ENCODE peak calls at places on chromosome 20, in ten cellular contexts. U, M, B, W, T, P, K, E, J and D are unnamed samples.

GRCh38 chr20:52127309-52127708 is 64.3 kb downstream of the ZFP64 start:
- DNase-seq in U (no peak), M (no peak), B (peak; percentile 77), W (peak; percentile 3), T (no peak), P (no peak), K (no peak), E (no peak), J (no peak), D (no peak)

GRCh38 chr20:438581-439469 is 23.5 kb downstream of the TBC1D20 start:
- DNase-seq in U (no peak), M (no peak), B (peak; percentile 80), W (peak; percentile 28), T (peak; percentile 55), P (no peak), K (no peak), E (no peak), J (no peak), D (peak; percentile 43)

GRCh38 chr20:44166477-44166876 is 20.5 kb downstream of the JPH2 start:
- DNase-seq in U (peak; percentile 64), M (no peak), B (no peak), W (no peak), T (no peak), P (no peak), K (peak; percentile 82), E (peak; percentile 18), J (no peak), D (no peak)

GRCh38 chr20:16580127-16580526 is 6.9 kb upstream of the KIF16B start:
- DNase-seq in U (no peak), M (no peak), B (no peak), W (no peak), T (no peak), P (no peak), K (peak; percentile 93), E (peak; percentile 64), J (peak; percentile 76), D (no peak)

GRCh38 chr20:2697768-2698167 is 5.2 kb downstream of the EBF4 start:
- DNase-seq in U (no peak), M (no peak), B (no peak), W (no peak), T (no peak), P (no peak), K (no peak), E (no peak), J (no peak), D (no peak)

GRCh38 chr20:34639755-34640222 is 37.1 kb downstream of the PIGU start:
- DNase-seq in U (no peak), M (no peak), B (no peak), W (no peak), T (no peak), P (no peak), K (peak; percentile 1), E (peak; percentile 69), J (no peak), D (no peak)

GRCh38 chr20:53129557-53129956 is 157.4 kb downstream of the TSHZ2 start:
- DNase-seq in U (no peak), M (no peak), B (no peak), W (no peak), T (no peak), P (no peak), K (no peak), E (no peak), J (no peak), D (no peak)

GRCh38 chr20:22795897-22796296 is 211.5 kb upstream of the FOXA2 start:
- DNase-seq in U (peak; percentile 55), M (no peak), B (no peak), W (no peak), T (no peak), P (no peak), K (peak; percentile 97), E (peak; percentile 97), J (peak; percentile 87), D (no peak)

GRCh38 chr20:48986899-48987298 is 59.2 kb upstream of the CSE1L start:
- DNase-seq in U (no peak), M (no peak), B (peak; percentile 3), W (no peak), T (no peak), P (no peak), K (peak; percentile 49), E (peak; percentile 12), J (no peak), D (no peak)

GRCh38 chr20:39019805-39020325 is 57.7 kb downstream of the DHX35 start:
- DNase-seq in U (no peak), M (no peak), B (no peak), W (no peak), T (peak; percentile 89), P (no peak), K (peak; percentile 25), E (peak; percentile 41), J (peak; percentile 5), D (no peak)

GRCh38 chr20:45545754-45546453 is 1.3 kb downstream of the EPPIN start:
- DNase-seq in U (no peak), M (no peak), B (no peak), W (peak; percentile 5), T (peak; percentile 3), P (no peak), K (peak; percentile 67), E (peak; percentile 55), J (peak; percentile 33), D (no peak)
- TF ChIP-seq CTCF in U (peak; percentile 23), M (peak; percentile 67), B (no peak), W (peak; percentile 57), T (peak; percentile 11), P (peak; percentile 34), K (peak; percentile 76), E (peak; percentile 50), J (peak; percentile 46), D (no peak)

DNA sequence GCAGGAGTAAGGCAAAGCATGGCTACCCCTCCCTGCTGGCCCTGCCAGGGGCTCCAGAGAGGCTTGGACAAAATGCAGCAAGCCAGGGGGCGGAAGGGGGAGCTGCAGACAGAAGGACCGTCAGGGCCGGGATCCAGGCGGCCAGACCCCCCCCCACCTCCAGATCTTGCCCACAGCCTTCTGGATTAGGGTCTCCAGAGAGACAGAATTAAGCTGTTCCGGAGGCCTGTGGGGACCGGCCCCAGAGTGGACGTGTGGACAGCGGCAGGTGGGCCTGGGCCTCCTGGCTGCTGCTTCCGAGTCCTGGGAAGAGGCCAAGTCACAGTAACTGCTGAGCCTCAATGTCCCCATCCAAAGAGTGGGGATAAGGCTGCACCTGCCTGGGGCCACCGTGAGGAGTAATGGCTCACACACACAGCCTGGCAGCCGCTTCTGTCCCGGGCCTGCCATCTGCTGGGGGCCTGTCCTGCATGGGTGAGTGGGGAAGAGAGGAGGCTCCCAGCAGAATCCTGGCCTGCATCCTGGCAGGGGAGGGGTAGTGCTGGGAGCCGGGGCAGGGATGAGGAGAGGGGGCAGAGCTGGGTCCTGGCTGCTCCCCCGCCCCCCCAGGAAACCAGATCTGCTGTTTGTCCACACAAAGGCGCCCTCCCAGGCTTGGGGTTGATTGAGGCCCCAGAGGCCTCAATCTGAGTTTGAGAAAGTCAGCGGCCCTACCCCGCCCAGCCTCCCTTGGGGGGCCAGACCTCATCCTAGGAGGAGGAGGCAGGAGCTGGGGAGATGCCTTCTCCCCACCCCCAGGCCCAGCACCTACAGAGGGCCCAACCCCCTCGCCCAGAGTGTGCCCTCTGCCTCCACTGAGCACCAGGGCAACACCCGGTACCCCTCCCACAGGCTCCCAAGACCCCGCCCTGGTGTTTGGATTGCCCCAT is 3.9 kb downstream of the LAMA5 start:
- DNase-seq in U (peak; percentile 12), M (no peak), B (no peak), W (peak; percentile 22), T (no peak), P (no peak), K (peak; percentile 28), E (no peak), J (no peak), D (no peak)
- TF ChIP-seq CTCF in U (no peak), M (no peak), B (no peak), W (peak; percentile 47), T (no peak), P (no peak), K (no peak), E (no peak), J (peak; percentile 19), D (no peak)

DNA sequence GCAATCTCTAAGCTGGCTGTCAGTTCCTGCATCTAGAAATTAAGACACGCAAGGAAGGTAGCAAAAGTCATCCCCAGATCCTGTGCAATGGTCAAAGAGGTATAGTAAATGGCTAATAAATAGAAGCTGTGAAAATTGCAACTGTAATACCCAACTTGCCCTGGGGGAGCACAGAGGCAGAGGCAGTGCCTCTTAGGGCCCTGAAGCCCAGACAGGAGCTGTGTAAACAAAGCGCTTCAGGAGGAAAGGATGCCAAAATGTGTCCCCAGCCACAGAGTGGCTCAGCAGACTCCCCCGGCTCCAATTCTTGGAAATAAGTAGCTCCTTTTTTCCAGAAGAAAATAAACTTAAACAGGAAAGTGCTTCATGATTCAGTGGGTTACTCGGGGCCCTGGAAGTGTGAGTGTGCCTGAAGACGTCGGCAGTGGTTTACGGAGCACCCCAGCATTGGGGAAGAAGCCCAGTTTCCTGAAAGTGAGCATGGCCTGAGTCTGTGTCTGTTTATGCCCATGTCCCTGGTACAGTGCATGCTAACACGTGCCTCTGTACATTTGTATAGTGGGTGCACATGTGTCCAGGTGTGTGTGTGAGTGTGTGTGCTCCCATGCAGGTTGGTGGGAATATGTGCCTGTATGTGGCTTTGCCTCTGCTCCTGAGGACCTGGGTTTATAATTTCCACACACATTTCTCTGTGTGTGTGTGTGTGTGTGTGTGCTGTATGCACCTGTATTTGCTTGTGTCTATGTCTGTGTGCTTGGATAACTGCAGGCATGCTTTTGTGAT is 246.7 kb downstream of the MAFB start:
- DNase-seq in U (no peak), M (no peak), B (no peak), W (no peak), T (no peak), P (no peak), K (no peak), E (peak; percentile 63), J (no peak), D (no peak)
- TF ChIP-seq CTCF in U (no peak), M (peak; percentile 38), B (no peak), W (no peak), T (no peak), P (peak; percentile 38), K (no peak), E (peak; percentile 71), J (peak; percentile 19), D (no peak)

GRCh38 chr20:59958626-59959025 is 403 bp downstream of the CDH26 start:
- DNase-seq in U (no peak), M (no peak), B (no peak), W (no peak), T (no peak), P (no peak), K (no peak), E (no peak), J (no peak), D (no peak)

GRCh38 chr20:59949911-59950310 is 8.3 kb upstream of the CDH26 start:
- DNase-seq in U (no peak), M (no peak), B (no peak), W (no peak), T (no peak), P (no peak), K (no peak), E (no peak), J (no peak), D (no peak)

GRCh38 chr20:59958123-59958522 is at the start of gene CDH26:
- DNase-seq in U (no peak), M (no peak), B (no peak), W (no peak), T (no peak), P (no peak), K (no peak), E (no peak), J (no peak), D (no peak)

GRCh38 chr20:59954718-59955117 is 3.5 kb upstream of the CDH26 start:
- DNase-seq in U (no peak), M (no peak), B (no peak), W (no peak), T (no peak), P (no peak), K (no peak), E (no peak), J (no peak), D (no peak)

GRCh38 chr20:59955131-59955796 is 3.0 kb upstream of the CDH26 start:
- DNase-seq in U (no peak), M (no peak), B (peak; percentile 56), W (peak; percentile 48), T (peak; percentile 16), P (no peak), K (peak; percentile 65), E (peak; percentile 27), J (no peak), D (no peak)
- TF ChIP-seq CTCF in U (peak; percentile 54), M (peak; percentile 56), B (peak; percentile 35), W (peak; percentile 66), T (peak; percentile 1), P (peak; percentile 16), K (peak; percentile 69), E (peak; percentile 37), J (peak; percentile 42), D (no peak)